ENCODE peak calls at places on chromosomes 4 and X, in eight cellular contexts. D is B cell; V is NCI-H2081; Q is NCI-H1694; X is NCI-H1436; K is activated naive CD8-positive, alpha-beta T cell treated with anti-CD3 and anti-CD28 coated beads, Interleukin-2, amount 50 U/mL, for 16 hours; G is stimulated activated CD4-positive, alpha-beta T cell treated with anti-CD3 and anti-CD28 coated beads, Interleukin-15, amount 100 ng/mL, for 24 hours; M is thoracic aorta. U is an unnamed sample.

GRCh38 chrX:17621566-17622270 is 115.6 kb upstream of the SCML1 start:
- DNase-seq in D (no peak), V (no peak), Q (no peak), X (no peak), K (no peak), G (no peak), M (no peak), U (no peak)

GRCh38 chr4:145828802-145829485 is 109.7 kb downstream of the ZNF827 start:
- DNase-seq in D (no peak), V (no peak), Q (no peak), X (no peak), K (no peak), G (peak; percentile 43), M (no peak), U (no peak)

GRCh38 chr4:36325499-36325898 is 44.1 kb downstream of the DTHD1 start:
- DNase-seq in D (peak; percentile 64), V (no peak), Q (no peak), X (no peak), K (no peak), G (no peak), M (no peak), U (no peak)

GRCh38 chrX:23548164-23548563 is 119.1 kb upstream of the PRDX4 start:
- DNase-seq in D (no peak), V (no peak), Q (no peak), X (no peak), K (no peak), G (no peak), M (no peak), U (no peak)

GRCh38 chr4:101191302-101192098 is 155.8 kb downstream of the PPP3CA start:
- DNase-seq in D (no peak), V (peak; percentile 52), Q (no peak), X (no peak), K (no peak), G (no peak), M (peak; percentile 20), U (no peak)

GRCh38 chrX:853304-853703 is 222.7 kb downstream of the SHOX start:
- DNase-seq in D (no peak), V (no peak), Q (no peak), X (no peak), K (no peak), G (no peak), M (no peak), U (no peak)

GRCh38 chrX:31213941-31214340 is 142.1 kb upstream of the FTHL17 start:
- DNase-seq in D (no peak), V (peak; percentile 67), Q (no peak), X (peak; percentile 8), K (no peak), G (peak; percentile 11), M (no peak), U (no peak)

GRCh38 chrX:132266583-132267355 is 47.5 kb upstream of the RAP2C start:
- DNase-seq in D (no peak), V (no peak), Q (no peak), X (no peak), K (no peak), G (peak; percentile 30), M (no peak), U (no peak)

GRCh38 chr4:176156656-176157055 is 38.7 kb downstream of the SPATA4 start:
- DNase-seq in D (no peak), V (no peak), Q (no peak), X (no peak), K (no peak), G (no peak), M (no peak), U (no peak)

GRCh38 chrX:143683486-143683885 is 37.1 kb downstream of the SPANXN2 start:
- DNase-seq in D (no peak), V (no peak), Q (no peak), X (no peak), K (no peak), G (no peak), M (no peak), U (no peak)

GRCh38 chr4:48815483-48815882 is 15.4 kb upstream of the OCIAD1 start:
- DNase-seq in D (no peak), V (no peak), Q (no peak), X (no peak), K (no peak), G (no peak), M (no peak), U (no peak)

GRCh38 chr4:79756496-79756895 is 316.5 kb downstream of the ANTXR2 start:
- DNase-seq in D (no peak), V (no peak), Q (no peak), X (no peak), K (no peak), G (no peak), M (no peak), U (no peak)

GRCh38 chrX:56530011-56530410 is 33.4 kb upstream of the UBQLN2 start:
- DNase-seq in D (no peak), V (no peak), Q (no peak), X (no peak), K (no peak), G (no peak), M (no peak), U (no peak)

GRCh38 chrX:8848921-8849320 is 47.7 kb upstream of the FAM9A start:
- DNase-seq in D (no peak), V (no peak), Q (no peak), X (no peak), K (no peak), G (no peak), M (no peak), U (no peak)

GRCh38 chrX:108020631-108021030 is 24.2 kb upstream of the VSIG1 start:
- DNase-seq in D (no peak), V (peak; percentile 31), Q (no peak), X (no peak), K (no peak), G (no peak), M (no peak), U (no peak)

GRCh38 chrX:133638285-133638684 is 223.0 kb upstream of the GPC4 start:
- DNase-seq in D (no peak), V (peak; percentile 14), Q (no peak), X (no peak), K (no peak), G (no peak), M (no peak), U (no peak)

U was measured in HS-27A.